ENCODE peak calls at places on chromosomes 5 and 9, in seven cellular contexts. G is GM12878, Z is K562, F is SK-N-SH, L is HepG2, N is HCT116, S is H1. I is an unnamed sample.

GRCh38 chr5:103778915-103779314 is 216.3 kb upstream of the NUDT12 start:
- DNase-seq in G (no peak), Z (no peak), F (no peak), L (no peak), N (no peak), S (no peak), I (no peak)

GRCh38 chr5:34474573-34475021 is 181.5 kb upstream of the RAI14 start:
- DNase-seq in G (no peak), Z (peak; percentile 72), F (peak; percentile 53), L (peak; percentile 40), N (peak; percentile 38), S (no peak), I (no peak)

GRCh38 chr5:141935538-141935937 is 11.9 kb downstream of the DELE1 start:
- DNase-seq in G (no peak), Z (no peak), F (no peak), L (no peak), N (no peak), S (no peak), I (no peak)

GRCh38 chr5:145931718-145932117 is 4.7 kb upstream of the SH3RF2 start:
- DNase-seq in G (no peak), Z (no peak), F (no peak), L (no peak), N (no peak), S (no peak), I (no peak)

GRCh38 chr5:119036101-119036762 is 34.7 kb upstream of the DMXL1 start:
- DNase-seq in G (no peak), Z (no peak), F (no peak), L (no peak), N (peak; percentile 65), S (no peak), I (no peak)

GRCh38 chr5:43039468-43040286 is 442 bp downstream of the ANXA2R start:
- DNase-seq in G (no peak), Z (peak; percentile 30), F (peak; percentile 40), L (peak; percentile 50), N (peak; percentile 56), S (no peak), I (no peak)

GRCh38 chr5:8628521-8628920 is 759.6 kb downstream of the MTRR start:
- DNase-seq in G (no peak), Z (no peak), F (no peak), L (no peak), N (no peak), S (no peak), I (peak; percentile 51)

GRCh38 chr5:130720355-130720754 is 444.7 kb downstream of the HINT1 start:
- DNase-seq in G (no peak), Z (peak; percentile 11), F (peak; percentile 27), L (peak; percentile 39), N (peak; percentile 45), S (no peak), I (peak; percentile 28)

GRCh38 chr9:109437286-109437685 is 60.8 kb downstream of the PTPN3 start:
- DNase-seq in G (no peak), Z (no peak), F (no peak), L (no peak), N (no peak), S (no peak), I (no peak)

GRCh38 chr5:4229414-4229813 is 633.8 kb downstream of the IRX1 start:
- DNase-seq in G (no peak), Z (no peak), F (no peak), L (no peak), N (no peak), S (no peak), I (no peak)

GRCh38 chr9:136805207-136805740 is 2.5 kb upstream of the RABL6 start:
- DNase-seq in G (no peak), Z (no peak), F (no peak), L (no peak), N (no peak), S (no peak), I (no peak)

GRCh38 chr5:124402144-124402581 is 344.3 kb downstream of the ZNF608 start:
- DNase-seq in G (no peak), Z (no peak), F (no peak), L (no peak), N (no peak), S (no peak), I (peak; percentile 6)

GRCh38 chr9:68685213-68685612 is 19.8 kb upstream of the PIP5K1B start:
- DNase-seq in G (no peak), Z (no peak), F (no peak), L (peak; percentile 82), N (no peak), S (no peak), I (no peak)
- TF ChIP-seq JUND in G (no peak), Z (no peak), F (no peak), L (no peak), N (no peak), S (no peak), I (no peak)

GRCh38 chr5:2271280-2271679 is 388.6 kb upstream of the IRX4 start:
- DNase-seq in G (no peak), Z (no peak), F (no peak), L (no peak), N (no peak), S (no peak), I (no peak)

GRCh38 chr5:2267991-2268390 is 385.3 kb upstream of the IRX4 start:
- DNase-seq in G (no peak), Z (no peak), F (no peak), L (no peak), N (no peak), S (no peak), I (peak; percentile 37)

GRCh38 chr5:2270467-2270866 is 387.7 kb upstream of the IRX4 start:
- DNase-seq in G (no peak), Z (no peak), F (no peak), L (no peak), N (no peak), S (no peak), I (no peak)

GRCh38 chr5:2272039-2272438 is 389.3 kb upstream of the IRX4 start:
- DNase-seq in G (no peak), Z (no peak), F (no peak), L (no peak), N (no peak), S (no peak), I (no peak)

DNA sequence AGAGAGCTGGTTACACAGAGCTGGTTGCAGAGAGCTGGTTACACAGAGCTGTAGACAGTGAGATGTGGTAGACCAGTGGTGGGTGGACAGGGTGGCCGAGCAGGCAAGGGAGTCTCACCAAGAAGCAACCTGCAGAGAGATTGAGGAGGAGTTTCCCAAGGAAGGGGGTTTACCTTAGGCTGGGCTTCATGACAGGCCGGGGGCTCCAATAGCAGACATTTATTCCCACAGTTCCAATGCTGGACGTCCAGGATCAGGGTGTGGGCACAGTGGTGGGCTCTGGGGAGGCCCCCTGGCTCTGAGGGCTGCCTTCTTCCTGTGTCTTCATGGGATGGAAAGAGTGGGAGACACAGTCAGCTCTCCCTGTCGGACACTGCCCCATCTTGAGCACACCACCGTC is 386.9 kb upstream of the IRX4 start:
- DNase-seq in G (no peak), Z (no peak), F (no peak), L (no peak), N (no peak), S (no peak), I (no peak)
- TF ChIP-seq JUND in G (no peak), Z (no peak), F (no peak), L (no peak), N (no peak), S (no peak), I (no peak)

GRCh38 chr5:55925181-55925580 is 69.6 kb downstream of the IL6ST start:
- DNase-seq in G (no peak), Z (no peak), F (no peak), L (no peak), N (no peak), S (no peak), I (no peak)

GRCh38 chr5:55927861-55928655 is 66.7 kb downstream of the IL6ST start:
- DNase-seq in G (no peak), Z (no peak), F (no peak), L (peak; percentile 31), N (no peak), S (no peak), I (no peak)

GRCh38 chr5:55925677-55926076 is 69.1 kb downstream of the IL6ST start:
- DNase-seq in G (no peak), Z (no peak), F (no peak), L (no peak), N (no peak), S (no peak), I (no peak)

GRCh38 chr5:55924744-55925143 is 70.0 kb downstream of the IL6ST start:
- DNase-seq in G (no peak), Z (no peak), F (no peak), L (no peak), N (no peak), S (no peak), I (no peak)

GRCh38 chr5:55926476-55926875 is 68.3 kb downstream of the IL6ST start:
- DNase-seq in G (no peak), Z (no peak), F (no peak), L (no peak), N (no peak), S (no peak), I (no peak)
- TF ChIP-seq JUND in G (no peak), Z (no peak), F (no peak), L (no peak), N (no peak), S (no peak), I (no peak)

GRCh38 chr5:157820593-157821252 is 38.2 kb downstream of the CLINT1 start:
- DNase-seq in G (no peak), Z (peak; percentile 19), F (peak; percentile 19), L (peak; percentile 64), N (peak; percentile 26), S (no peak), I (peak; percentile 63)
- TF ChIP-seq JUND in G (no peak), Z (no peak), F (no peak), L (no peak), N (no peak), S (no peak), I (no peak)

DNA sequence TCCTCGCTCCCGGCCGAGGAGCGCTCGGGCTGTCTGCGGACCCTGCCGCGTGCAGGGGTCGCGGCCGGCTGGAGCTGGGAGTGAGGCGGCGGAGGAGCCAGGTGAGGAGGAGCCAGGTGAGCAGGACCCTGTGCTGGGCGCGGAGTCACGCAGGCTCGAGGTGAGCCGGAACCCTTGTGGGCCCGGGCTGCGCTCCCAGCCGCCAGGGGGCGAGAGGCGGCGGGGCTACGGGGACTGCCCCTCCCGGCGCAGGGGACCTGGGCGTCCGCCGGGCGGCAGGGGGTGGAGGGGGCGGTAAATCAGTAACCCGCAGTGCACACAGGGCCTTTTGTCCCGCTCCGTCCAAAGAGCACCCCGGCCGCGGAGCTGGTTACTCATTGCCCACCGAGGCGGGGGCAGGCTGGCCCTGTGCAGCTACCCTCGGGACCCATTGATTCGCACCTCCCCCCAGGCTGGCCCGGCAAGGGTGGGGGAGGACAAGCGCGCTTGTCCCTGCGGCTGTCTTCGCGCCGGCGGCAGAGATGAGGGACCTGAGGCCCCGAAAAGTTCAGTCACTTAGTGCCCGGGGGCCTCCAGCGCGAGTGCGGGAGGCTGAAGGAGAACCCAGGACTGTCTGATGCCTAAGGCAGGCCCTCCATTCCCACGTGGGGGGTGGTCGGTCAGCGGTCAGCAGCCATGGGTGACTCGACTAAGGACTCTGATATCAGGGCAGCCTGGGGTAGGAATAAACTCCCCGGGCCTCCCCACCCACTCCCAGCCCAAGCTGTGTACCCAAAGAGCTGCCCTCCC is 397 bp downstream of the FGFR4 start:
- DNase-seq in G (peak; percentile 19), Z (peak; percentile 93), F (peak; percentile 88), L (peak; percentile 96), N (peak; percentile 61), S (peak; percentile 25), I (peak; percentile 79)
- TF ChIP-seq JUND in G (no peak), Z (peak; percentile 25), F (no peak), L (peak; percentile 24), N (no peak), S (no peak), I (no peak)